ENCODE peak calls at places on chromosomes 1 and 21, in four cellular contexts. G is A549, B is ovary, M is tibial nerve. U is an unnamed sample.

GRCh38 chr1:161196111-161196510 is 2.7 kb downstream of the ADAMTS4 start:
- DNase-seq in G (no peak), B (no peak), M (no peak), U (no peak)

GRCh38 chr1:177783052-177783451 is 186.8 kb downstream of the SEC16B start:
- DNase-seq in G (no peak), B (no peak), M (no peak), U (no peak)

GRCh38 chr1:31127266-31127665 is 61.7 kb upstream of the PUM1 start:
- DNase-seq in B (no peak), M (no peak), G (no peak), U (no peak)

GRCh38 chr21:45329261-45330074 is 41.8 kb upstream of the POFUT2 start:
- DNase-seq in M (no peak), G (peak; percentile 40), B (no peak), U (no peak)

GRCh38 chr1:229093546-229094336 is 177.2 kb upstream of the RAB4A start:
- DNase-seq in M (no peak), B (no peak), G (no peak), U (no peak)

GRCh38 chr1:32072622-32073386 is at the start of gene TMEM39B:
- DNase-seq in M (peak; percentile 91), G (peak; percentile 82), B (peak; percentile 93), U (peak; percentile 98)

GRCh38 chr1:204780682-204781081 is 90.0 kb upstream of the NFASC start:
- DNase-seq in B (no peak), M (no peak), G (no peak), U (no peak)

GRCh38 chr1:95013948-95014574 is 58.7 kb downstream of the ALG14 start:
- DNase-seq in G (no peak), B (no peak), M (no peak), U (no peak)

GRCh38 chr1:101105877-101106276 is 80.3 kb upstream of the DPH5 start:
- DNase-seq in G (no peak), B (no peak), M (no peak), U (no peak)

GRCh38 chr1:47621977-47622376 is 184.1 kb downstream of the FOXD2 start:
- DNase-seq in G (no peak), B (peak; percentile 5), M (no peak), U (peak; percentile 47)

GRCh38 chr1:67458663-67459062 is 28.5 kb upstream of the SERBP1 start:
- DNase-seq in M (no peak), G (no peak), B (no peak), U (no peak)

GRCh38 chr21:41317458-41317857 is 857 bp downstream of the FAM3B start:
- DNase-seq in G (no peak), M (no peak), B (no peak), U (no peak)

GRCh38 chr1:158028956-158029355 is 35.5 kb downstream of the KIRREL1 start:
- DNase-seq in G (no peak), B (no peak), M (no peak), U (no peak)

GRCh38 chr1:158024737-158025136 is 31.3 kb downstream of the KIRREL1 start:
- DNase-seq in M (no peak), G (no peak), B (no peak), U (no peak)

GRCh38 chr1:158025576-158026230 is 32.3 kb downstream of the KIRREL1 start:
- DNase-seq in G (no peak), M (no peak), B (no peak), U (no peak)

GRCh38 chr1:158027485-158027884 is 34.0 kb downstream of the KIRREL1 start:
- DNase-seq in G (no peak), M (no peak), B (no peak), U (no peak)

DNA sequence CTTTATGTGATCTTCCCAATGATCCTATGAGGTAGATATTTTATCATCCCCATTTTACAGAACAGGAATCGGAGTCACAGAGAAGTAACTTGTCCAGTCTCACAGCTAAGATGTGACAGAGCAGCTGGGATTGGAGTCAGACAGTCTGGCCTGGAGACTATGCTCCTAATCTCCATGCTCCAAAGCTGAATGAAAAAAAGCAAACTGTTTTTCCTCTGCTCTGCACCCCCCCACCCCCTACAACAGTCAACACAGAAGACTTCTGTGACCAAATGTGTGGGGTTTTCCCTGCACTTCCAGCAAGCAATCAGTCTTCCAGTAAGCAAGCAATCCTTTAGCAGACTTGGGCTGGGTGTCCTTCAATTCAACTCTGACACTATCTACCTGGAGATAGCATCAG is 33.2 kb downstream of the KIRREL1 start:
- DNase-seq in G (no peak), M (no peak), B (no peak), U (no peak)
- H3K27ac ChIP-seq in G (no peak overlapping the region), M (peak overlapping the region; percentile 73), B (no peak overlapping the region), U (no peak overlapping the region)

GRCh38 chr1:193111641-193112090 is 6.5 kb upstream of the GLRX2 start:
- DNase-seq in B (peak; percentile 74), G (no peak), M (peak; percentile 31), U (no peak)
- TF ChIP-seq EP300 in B (no peak), G (no peak), M (peak; percentile 32), U (no peak)

DNA sequence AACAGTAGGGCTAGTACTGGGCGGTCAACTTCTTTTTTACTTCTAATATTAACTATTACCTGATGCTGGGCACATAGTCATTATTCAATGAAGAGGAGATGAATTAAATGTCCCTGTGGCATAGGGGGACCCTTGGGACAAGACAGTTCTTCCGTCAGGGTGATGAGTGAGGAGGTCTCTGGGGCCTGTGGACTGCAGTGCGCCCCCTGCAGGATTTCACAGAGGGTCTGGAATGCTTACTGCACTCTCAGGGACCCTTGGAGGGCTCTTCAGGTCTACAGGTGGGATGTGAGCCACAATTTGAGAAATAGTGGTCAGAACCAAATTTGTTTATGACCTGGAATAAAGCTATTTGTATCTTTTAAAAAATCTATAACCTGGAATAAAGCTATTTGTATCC is 149.4 kb downstream of the FAM78B start:
- DNase-seq in B (no peak), M (no peak), G (no peak), U (no peak)
- TF ChIP-seq CTCF in B (no peak), M (no peak), G (no peak), U (no peak)

GRCh38 chr1:87712261-87712674 is 383.6 kb downstream of the LMO4 start:
- DNase-seq in M (no peak), G (no peak), B (no peak), U (no peak)

GRCh38 chr1:87714278-87714677 is 385.6 kb downstream of the LMO4 start:
- DNase-seq in G (no peak), B (no peak), M (no peak), U (no peak)

GRCh38 chr1:87717167-87717670 is 388.5 kb downstream of the LMO4 start:
- DNase-seq in G (no peak), M (no peak), B (no peak), U (no peak)

GRCh38 chr1:87715471-87715870 is 386.8 kb downstream of the LMO4 start:
- DNase-seq in B (no peak), G (no peak), M (no peak), U (no peak)

GRCh38 chr1:87715052-87715451 is 386.4 kb downstream of the LMO4 start:
- DNase-seq in M (no peak), B (no peak), G (no peak), U (no peak)
- H3K27ac ChIP-seq in M (no peak overlapping the region), B (no peak overlapping the region), G (no peak overlapping the region), U (no peak overlapping the region)

GRCh38 chr1:241083285-241083684 is 273.7 kb downstream of the RGS7 start:
- DNase-seq in B (no peak), M (no peak), G (no peak), U (no peak)

GRCh38 chr1:241077386-241078147 is 279.4 kb downstream of the RGS7 start:
- DNase-seq in B (no peak), G (no peak), M (no peak), U (no peak)

GRCh38 chr1:241079459-241079858 is 277.5 kb downstream of the RGS7 start:
- DNase-seq in B (no peak), G (no peak), M (no peak), U (no peak)

GRCh38 chr1:241081473-241081872 is 275.5 kb downstream of the RGS7 start:
- DNase-seq in M (no peak), B (no peak), G (no peak), U (no peak)

GRCh38 chr1:241079018-241079417 is 278.0 kb downstream of the RGS7 start:
- DNase-seq in B (no peak), G (no peak), M (no peak), U (no peak)
- TF ChIP-seq EP300 in B (no peak), G (no peak), M (no peak), U (no peak)

GRCh38 chr1:1019122-1019999 is 559 bp upstream of the AGRN start:
- DNase-seq in B (peak; percentile 85), G (no peak), M (peak; percentile 70), U (no peak)
- TF ChIP-seq CTCF in B (peak; percentile 48), G (peak; percentile 42), M (peak; percentile 49), U (peak; percentile 75)

U was measured in esophagus muscularis mucosa.